ENCODE peak calls at places on chromosome 14, in five cellular contexts. P is pancreas; G is astrocyte of the spinal cord; S is CD4-positive, alpha-beta T cell; T is psoas muscle. C is an unnamed sample.

GRCh38 chr14:50362791-50363733 is 33.6 kb downstream of the CDKL1 start:
- DNase-seq in P (no peak), S (no peak), T (no peak), G (no peak), C (no peak)

GRCh38 chr14:68308695-68309094 is 484.2 kb downstream of the ZFP36L1 start:
- DNase-seq in T (no peak), G (no peak), P (no peak), S (no peak), C (no peak)

GRCh38 chr14:33836203-33836894 is 114.5 kb downstream of the EGLN3 start:
- DNase-seq in T (no peak), G (no peak), S (no peak), P (no peak), C (no peak)

GRCh38 chr14:106436310-106436905 is 910.0 kb downstream of the TMEM121 start:
- DNase-seq in T (no peak), P (peak), G (no peak), S (peak), C (no peak)

GRCh38 chr14:102524026-102524450 is 14.5 kb upstream of the ANKRD9 start:
- DNase-seq in G (no peak), S (no peak), T (peak), P (no peak), C (no peak)

GRCh38 chr14:68627868-68628604 is 164.8 kb downstream of the ZFP36L1 start:
- DNase-seq in T (no peak), S (peak), P (peak), G (no peak), C (no peak)

GRCh38 chr14:105412768-105413541 is 6.7 kb upstream of the MTA1 start:
- DNase-seq in G (no peak), T (no peak), P (no peak), S (no peak), C (no peak)

GRCh38 chr14:52873694-52874093 is 77.2 kb downstream of the FERMT2 start:
- DNase-seq in P (no peak), T (peak), S (no peak), G (peak), C (no peak)

GRCh38 chr14:91252901-91253794 is 8.6 kb upstream of the GPR68 start:
- DNase-seq in P (peak), T (no peak), S (peak), G (no peak), C (no peak)

GRCh38 chr14:64703393-64704144 is 655 bp upstream of the PLEKHG3 start:
- DNase-seq in G (no peak), T (no peak), P (no peak), S (no peak), C (no peak)

GRCh38 chr14:76101980-76102379 is 49.7 kb upstream of the GPATCH2L start:
- DNase-seq in T (no peak), S (no peak), G (no peak), P (no peak), C (no peak)

GRCh38 chr14:56807586-56808168 is 2.6 kb downstream of the OTX2 start:
- DNase-seq in P (no peak), T (no peak), S (no peak), G (no peak), C (no peak)
- TF ChIP-seq CTCF in P (no peak), T (no peak), S (no peak), G (no peak), C (no peak)

GRCh38 chr14:30990766-30991165 is 34.7 kb upstream of the AP4S1 start:
- DNase-seq in P (no peak), G (no peak), T (no peak), S (no peak), C (no peak)
- TF ChIP-seq CTCF in P (no peak), G (no peak), T (no peak), S (no peak), C (no peak)

GRCh38 chr14:71220462-71220861 is 313.2 kb downstream of the PCNX1 start:
- DNase-seq in T (no peak), S (no peak), G (no peak), P (no peak), C (no peak)

GRCh38 chr14:71225108-71225507 is 317.8 kb downstream of the PCNX1 start:
- DNase-seq in S (no peak), T (no peak), G (no peak), P (no peak), C (no peak)

GRCh38 chr14:71221119-71221518 is 313.9 kb downstream of the PCNX1 start:
- DNase-seq in G (no peak), T (no peak), S (no peak), P (no peak), C (no peak)
- TF ChIP-seq CTCF in G (no peak), T (no peak), S (no peak), P (no peak), C (no peak)

GRCh38 chr14:89697281-89698060 is 257.1 kb downstream of the EFCAB11 start:
- DNase-seq in T (no peak), G (no peak), P (no peak), S (no peak), C (no peak)
- TF ChIP-seq CTCF in T (no peak), G (no peak), P (no peak), S (no peak), C (no peak)

DNA sequence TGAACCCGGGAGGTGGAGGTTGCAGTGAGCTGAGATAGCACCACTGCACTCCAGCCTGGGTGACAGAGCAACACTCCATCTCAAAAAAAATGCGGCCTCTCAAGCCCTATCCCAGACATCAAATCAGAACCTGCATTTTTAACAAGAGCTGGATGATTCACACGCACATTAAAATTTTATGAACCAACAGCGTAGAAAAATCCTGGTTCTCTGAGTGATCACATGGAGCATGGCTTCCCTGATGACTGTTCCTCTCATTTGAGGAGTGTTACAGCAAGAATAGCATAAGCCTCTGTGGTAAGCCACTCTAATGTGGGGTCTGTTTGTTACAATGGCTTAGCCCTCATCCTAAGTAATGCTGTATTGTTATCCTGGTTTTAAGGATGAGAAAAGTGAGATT is 163.6 kb downstream of the BRMS1L start:
- DNase-seq in T (no peak), P (no peak), G (no peak), S (no peak), C (no peak)
- TF ChIP-seq CTCF in T (no peak), P (no peak), G (no peak), S (no peak), C (no peak)

DNA sequence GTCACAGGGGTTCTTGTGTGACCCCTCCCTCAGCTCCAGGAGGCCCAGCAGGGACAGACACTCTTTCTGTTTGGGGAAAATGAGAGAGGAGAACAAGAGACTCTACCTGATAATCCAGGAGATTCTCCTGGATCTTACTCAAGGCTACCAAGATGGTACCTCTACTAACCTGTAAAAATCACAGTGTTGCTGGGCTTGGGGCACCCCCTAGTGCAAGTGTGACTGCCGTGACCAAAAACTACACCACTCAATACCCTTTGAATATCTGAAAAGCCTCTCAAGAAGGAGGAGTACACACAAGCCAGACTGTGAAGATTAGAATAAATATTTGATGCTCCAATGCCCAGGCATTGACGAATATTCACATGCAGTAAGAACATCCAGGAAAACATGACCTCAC is 965.3 kb downstream of the LRFN5 start:
- DNase-seq in P (no peak), T (no peak), S (no peak), G (no peak), C (no peak)
- TF ChIP-seq CTCF in P (no peak), T (no peak), S (no peak), G (no peak), C (no peak)

GRCh38 chr14:21241218-21241819 is 27.9 kb downstream of the HNRNPC start:
- DNase-seq in G (peak), S (no peak), T (no peak), P (no peak), C (no peak)
- TF ChIP-seq CTCF in G (peak), S (peak), T (peak), P (no peak), C (peak)

GRCh38 chr14:72975776-72976175 is 49.5 kb downstream of the DCAF4 start:
- DNase-seq in G (no peak), P (no peak), S (no peak), T (no peak), C (no peak)
- TF ChIP-seq CTCF in G (no peak), P (no peak), S (no peak), T (no peak), C (peak)

C was measured in D721Med.